ENCODE peak calls at places on chromosomes 2 and 18, in seven cellular contexts. E is AG09309, U is fibroblast of lung, T is HCT116, R is endothelial cell of umbilical vein, P is lung, J is thoracic aorta. O is an unnamed sample.

GRCh38 chr2:11569636-11570035 is 35.8 kb downstream of the GREB1 start:
- DNase-seq in J (no peak), R (no peak), U (no peak), P (no peak), T (no peak), E (no peak), O (no peak)

GRCh38 chr2:85215074-85216050 is 82.2 kb downstream of the TCF7L1 start:
- DNase-seq in R (no peak), T (no peak), E (peak), U (peak), P (no peak), J (no peak), O (no peak)

GRCh38 chr2:217254111-217254510 is 394.2 kb upstream of the TNP1 start:
- DNase-seq in T (no peak), R (no peak), E (no peak), U (no peak), J (no peak), P (no peak), O (no peak)

GRCh38 chr2:67055387-67056304 is 341.5 kb upstream of the ETAA1 start:
- DNase-seq in E (no peak), U (no peak), R (no peak), T (no peak), P (no peak), J (no peak), O (no peak)

GRCh38 chr2:203547356-203547755 is 12.3 kb upstream of the RAPH1 start:
- DNase-seq in E (no peak), T (no peak), R (no peak), U (no peak), J (no peak), P (no peak), O (no peak)

GRCh38 chr18:74745658-74746403 is 148.2 kb downstream of the ZNF407 start:
- DNase-seq in J (no peak), U (peak), R (peak), T (peak), E (no peak), P (no peak), O (no peak)

GRCh38 chr2:202530038-202530437 is 104.7 kb upstream of the FAM117B start:
- DNase-seq in U (peak), E (no peak), T (no peak), R (peak), J (no peak), P (no peak), O (no peak)

GRCh38 chr18:74946646-74947045 is 262.3 kb downstream of the PTGR3 start:
- DNase-seq in P (no peak), R (no peak), E (no peak), U (no peak), T (no peak), J (no peak), O (no peak)

GRCh38 chr2:101012706-101013181 is 10.7 kb downstream of the RPL31 start:
- DNase-seq in T (no peak), J (no peak), E (no peak), R (peak), P (no peak), U (peak), O (peak)

GRCh38 chr2:112255875-112256274 is 1.0 kb upstream of the ZC3H8 start:
- DNase-seq in E (no peak), P (no peak), T (no peak), R (peak), U (no peak), J (no peak), O (no peak)

GRCh38 chr2:112257575-112257974 is 2.7 kb upstream of the ZC3H8 start:
- DNase-seq in R (no peak), P (no peak), U (peak), J (no peak), T (no peak), E (no peak), O (no peak)

GRCh38 chr2:112256654-112257053 is 1.8 kb upstream of the ZC3H8 start:
- DNase-seq in E (no peak), J (no peak), U (no peak), T (no peak), R (no peak), P (no peak), O (no peak)

GRCh38 chr2:112253261-112253807 is 1.5 kb downstream of the ZC3H8 start:
- DNase-seq in P (no peak), E (no peak), U (peak), R (no peak), J (no peak), T (no peak), O (no peak)

GRCh38 chr2:112254466-112255240 is at the start of gene ZC3H8:
- DNase-seq in R (peak), E (peak), P (peak), J (peak), U (peak), T (peak), O (peak)
- TF ChIP-seq CTCF in R (no peak), E (no peak), P (no peak), J (no peak), U (no peak), T (no peak), O (no peak)

DNA sequence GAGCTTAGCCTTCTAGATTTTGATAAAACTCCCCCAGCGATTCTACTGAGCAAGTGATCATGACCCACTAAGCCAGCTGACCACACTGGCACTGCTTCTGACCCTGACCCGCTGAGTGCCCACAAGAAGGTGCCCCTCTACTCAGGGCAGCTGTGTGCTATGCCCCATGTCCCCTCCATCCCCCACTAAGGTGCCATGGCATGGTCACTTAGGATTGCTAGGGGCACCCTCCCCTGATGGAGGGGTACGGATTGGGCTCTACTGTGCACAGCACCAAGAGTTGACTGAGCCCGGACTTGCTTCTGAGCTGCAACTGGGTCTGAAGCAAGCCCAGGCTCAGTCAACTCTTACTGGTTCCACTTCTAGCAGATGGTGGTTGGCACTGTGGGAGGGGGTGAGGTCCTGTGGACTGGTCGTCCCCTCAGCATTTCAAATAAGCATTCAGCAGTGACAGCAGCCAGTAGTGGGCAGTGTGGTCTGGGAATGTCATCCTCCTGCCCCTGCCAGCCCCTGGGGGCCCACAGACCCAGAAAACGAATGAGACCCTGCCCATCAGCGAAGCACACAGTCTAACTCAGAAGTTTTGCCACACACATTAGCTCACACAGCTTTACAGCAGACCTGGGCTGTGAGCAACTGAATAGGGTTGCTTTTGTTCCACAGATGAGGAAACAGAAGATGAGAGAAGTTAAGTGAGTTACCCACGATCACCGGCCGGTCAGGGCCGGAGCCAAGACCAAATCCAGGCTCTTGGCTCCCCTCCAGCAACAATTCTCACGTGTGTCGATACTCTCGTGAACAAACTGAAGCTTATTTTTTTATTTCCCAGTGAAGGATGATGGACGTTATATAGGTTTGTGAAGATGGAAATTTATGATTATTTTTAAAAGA is 52.1 kb upstream of the FOSL2 start:
- DNase-seq in P (no peak), J (no peak), E (no peak), R (no peak), U (no peak), T (no peak), O (no peak)
- TF ChIP-seq CTCF in P (no peak), J (no peak), E (peak), R (no peak), U (no peak), T (no peak), O (no peak)

GRCh38 chr2:240579771-240580614 is 6.5 kb upstream of the CAPN10 start:
- DNase-seq in R (no peak), P (peak), U (peak), E (peak), J (no peak), T (peak), O (peak)
- TF ChIP-seq CTCF in R (no peak), P (peak), U (peak), E (peak), J (no peak), T (no peak), O (peak)

DNA sequence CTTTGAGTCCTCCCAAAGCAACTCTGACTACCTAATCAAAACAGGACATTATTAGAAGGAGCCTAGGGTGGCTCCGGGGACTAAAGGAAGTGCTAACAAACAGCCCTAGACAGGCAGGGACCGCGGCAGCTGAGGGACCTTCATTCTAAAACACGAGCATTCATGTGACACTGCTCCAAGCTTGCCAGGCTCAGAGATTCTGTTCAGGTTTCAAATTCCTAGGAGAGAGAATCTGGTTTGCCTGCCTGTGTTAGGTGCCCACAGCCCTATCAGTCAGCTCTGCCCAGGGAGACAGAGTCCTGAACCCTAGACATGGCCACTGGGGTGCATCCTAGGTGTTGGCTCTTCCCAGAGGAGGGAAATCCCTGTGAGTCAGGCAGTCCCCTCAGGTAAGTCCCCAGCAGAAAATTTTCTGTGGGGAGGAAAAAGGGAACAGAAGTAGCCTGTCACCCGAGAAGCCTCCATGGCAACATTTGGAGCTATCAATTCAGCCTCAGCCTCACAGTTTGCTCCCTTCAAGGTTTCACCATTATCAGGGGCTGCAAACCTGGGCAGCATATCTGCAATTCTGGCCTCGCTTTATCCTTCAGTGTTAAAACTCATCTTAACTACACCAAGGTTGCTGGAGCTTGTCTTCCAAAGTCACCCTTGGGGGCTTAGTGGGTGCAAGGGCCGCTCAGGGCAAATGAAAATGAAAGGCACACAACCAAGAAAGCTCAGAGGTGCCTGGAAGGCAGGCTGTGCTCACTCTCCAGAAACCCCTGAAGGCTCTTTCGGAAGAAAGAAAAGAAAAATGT is 28.6 kb downstream of the PCBP1 start:
- DNase-seq in T (no peak), P (no peak), J (no peak), R (no peak), U (no peak), E (no peak), O (peak)
- TF ChIP-seq CTCF in T (no peak), P (no peak), J (no peak), R (no peak), U (no peak), E (no peak), O (no peak)

DNA sequence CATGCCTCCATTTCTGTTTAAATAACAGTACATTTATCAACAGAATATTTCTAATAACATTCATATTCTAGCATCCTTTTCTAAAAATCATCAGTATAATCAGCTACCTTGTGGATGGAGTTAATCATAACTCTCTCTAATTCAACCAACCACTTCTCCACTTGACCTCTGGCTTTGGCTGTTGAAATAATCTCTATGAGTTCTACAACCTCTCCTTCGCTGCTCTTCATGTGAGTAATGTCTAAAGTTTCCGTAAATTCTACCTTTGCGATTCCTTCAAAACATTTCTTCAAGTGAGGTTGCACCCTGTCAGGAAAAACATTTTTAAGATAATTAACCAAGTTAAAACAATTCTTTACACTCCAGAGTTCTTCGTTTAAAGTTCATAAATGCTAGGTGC is 134.2 kb downstream of the DNAH7 start:
- DNase-seq in E (no peak), U (peak), R (no peak), T (no peak), J (no peak), P (no peak), O (no peak)
- TF ChIP-seq CTCF in E (no peak), U (no peak), R (no peak), T (no peak), J (no peak), P (no peak), O (no peak)

GRCh38 chr2:194545978-194546377 is 1111.0 kb upstream of the SLC39A10 start:
- DNase-seq in U (peak), T (peak), J (no peak), R (peak), P (no peak), E (no peak), O (no peak)
- TF ChIP-seq CTCF in U (no peak), T (peak), J (no peak), R (no peak), P (no peak), E (no peak), O (no peak)

DNA sequence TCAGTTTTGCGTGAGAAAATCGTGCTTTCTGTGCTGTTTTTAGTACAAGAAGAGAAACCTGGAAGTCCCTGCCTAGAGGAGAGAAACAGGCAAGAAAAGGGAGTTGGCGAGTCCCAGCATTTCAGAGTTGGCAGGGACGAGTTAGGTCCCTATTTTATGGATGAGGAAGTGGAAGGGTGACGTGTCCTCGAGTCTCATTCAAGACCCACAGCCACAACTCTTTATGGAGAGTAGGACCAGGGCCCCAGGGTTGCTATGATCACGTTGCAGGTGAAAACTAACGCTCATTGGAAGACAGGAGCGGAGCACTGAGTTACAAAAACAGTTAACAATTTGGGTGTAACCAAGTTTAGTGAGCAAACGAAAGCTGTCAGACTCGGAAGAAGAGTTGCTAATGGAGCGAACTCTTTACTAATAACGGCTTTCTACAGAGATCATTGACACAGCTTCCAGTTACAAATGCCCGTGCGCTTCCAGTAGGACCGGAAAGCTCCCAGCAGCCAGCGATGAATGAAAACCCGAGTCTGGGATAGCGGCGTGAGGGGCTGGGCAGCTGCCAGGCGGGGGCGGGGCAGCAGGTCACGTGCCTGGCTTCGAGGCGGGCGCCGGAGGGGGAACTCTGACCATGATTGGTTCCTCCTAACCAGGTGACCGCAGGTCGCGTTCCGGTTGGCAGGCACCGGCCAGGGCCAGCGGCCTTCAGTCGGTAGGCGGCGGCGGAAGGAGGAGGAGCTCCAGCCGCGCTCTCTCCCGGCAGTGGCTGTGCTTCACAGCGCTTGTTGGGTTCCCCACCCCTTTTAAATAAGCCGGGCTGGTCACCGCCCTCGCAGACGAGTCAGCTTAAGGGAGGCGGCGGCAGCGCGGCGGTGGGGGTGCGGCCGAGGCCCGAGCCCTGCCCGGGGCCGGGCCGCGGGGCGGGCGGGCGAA is at the start of gene CCNYL1:
- DNase-seq in R (peak), E (peak), T (peak), P (peak), U (peak), J (peak), O (peak)
- TF ChIP-seq CTCF in R (peak), E (peak), T (no peak), P (no peak), U (peak), J (peak), O (no peak)

DNA sequence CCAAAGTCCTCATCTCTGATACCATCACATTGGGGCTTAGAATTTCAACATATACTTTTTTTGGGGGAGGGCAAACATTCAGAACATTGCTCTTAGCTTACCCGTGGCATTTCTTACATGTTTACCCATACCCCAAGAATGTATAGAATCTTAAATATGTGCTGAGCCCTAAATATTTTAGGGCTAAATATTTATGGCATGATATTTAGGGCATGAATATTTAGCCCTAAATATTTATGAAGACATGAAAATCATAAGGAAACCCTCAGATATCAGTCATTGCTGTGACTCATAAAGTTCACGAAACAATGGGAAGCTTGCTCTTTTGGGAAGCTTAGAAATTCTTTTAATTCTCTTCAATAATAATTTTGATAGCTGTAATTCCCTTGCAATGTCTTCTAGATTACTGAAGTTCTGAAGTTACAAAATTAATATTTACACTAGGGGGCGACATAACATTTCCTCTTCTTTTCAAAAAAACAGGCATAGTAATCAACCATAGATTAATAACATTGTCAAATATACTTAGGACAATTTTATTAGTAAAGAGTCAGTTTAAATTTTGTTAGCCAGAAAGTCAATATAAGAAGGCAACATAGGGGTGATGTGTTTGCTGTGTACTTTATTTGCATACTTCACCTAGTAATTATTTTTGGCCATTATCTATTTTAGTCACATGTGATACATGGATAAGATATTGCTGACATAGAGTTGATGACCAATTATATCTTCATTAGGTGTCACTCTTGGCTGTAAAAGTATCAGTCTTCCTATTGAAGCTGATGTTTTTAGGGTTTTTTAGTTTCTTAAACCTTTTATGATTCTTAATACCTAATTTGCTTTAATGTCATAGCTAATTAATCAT is 13.1 kb downstream of the ZNF804A start:
- DNase-seq in R (peak), T (peak), U (peak), E (no peak), P (no peak), J (no peak), O (no peak)
- TF ChIP-seq CTCF in R (peak), T (peak), U (peak), E (peak), P (no peak), J (no peak), O (peak)

GRCh38 chr2:222745836-222746559 is 74.5 kb downstream of the MOGAT1 start:
- DNase-seq in E (no peak), R (no peak), U (peak), J (no peak), P (no peak), T (no peak), O (no peak)
- TF ChIP-seq CTCF in E (no peak), R (no peak), U (no peak), J (no peak), P (no peak), T (no peak), O (no peak)

GRCh38 chr18:52439457-52439856 is 99.5 kb downstream of the DCC start:
- DNase-seq in T (no peak), R (no peak), J (no peak), E (no peak), U (no peak), P (no peak), O (no peak)

GRCh38 chr18:52435301-52435700 is 95.3 kb downstream of the DCC start:
- DNase-seq in E (no peak), T (no peak), J (no peak), P (no peak), R (no peak), U (no peak), O (no peak)

GRCh38 chr18:52433797-52434196 is 93.8 kb downstream of the DCC start:
- DNase-seq in E (no peak), T (no peak), U (no peak), P (no peak), J (no peak), R (no peak), O (no peak)
- TF ChIP-seq CTCF in E (no peak), T (no peak), U (no peak), P (no peak), J (no peak), R (no peak), O (no peak)